ENCODE peak calls at places on chromosomes 1 and 21, in seven cellular contexts. F is ACHN; P is iPS DF 19.7; C is activated T-helper 1 cell treated with Interleukin-2 at 50 U/mL for 16 hours; E is WTC11; Z is HCEC 1CT; I is activated CD8-positive, alpha-beta memory T cell treated with anti-CD3 and anti-CD28 coated beads for 4 hours. Y is an unnamed sample.

GRCh38 chr1:59408608-59409007 is 111.7 kb downstream of the FGGY start:
- DNase-seq in P (no peak), F (no peak), E (no peak), I (no peak), Z (no peak), C (no peak), Y (no peak)

GRCh38 chr1:6795661-6796060 is 10.4 kb downstream of the CAMTA1 start:
- DNase-seq in Z (no peak), E (no peak), P (no peak), C (no peak), F (no peak), I (no peak), Y (no peak)

GRCh38 chr1:23480187-23481025 is 3.6 kb downstream of the ASAP3 start:
- DNase-seq in E (no peak), P (no peak), C (no peak), F (no peak), I (no peak), Z (no peak), Y (no peak)

GRCh38 chr1:147083919-147084272 is 88.4 kb downstream of the PRKAB2 start:
- DNase-seq in Z (no peak), F (no peak), I (no peak), E (peak; percentile 40), C (no peak), P (no peak), Y (no peak)

GRCh38 chr1:152436593-152437338 is 22.7 kb upstream of the CRNN start:
- DNase-seq in C (no peak), F (no peak), E (no peak), Z (peak; percentile 11), P (no peak), I (no peak), Y (no peak)

GRCh38 chr1:221429262-221429661 is 312.6 kb downstream of the DUSP10 start:
- DNase-seq in F (no peak), C (no peak), I (no peak), E (no peak), Z (peak; percentile 84), P (no peak), Y (no peak)

GRCh38 chr1:6731905-6732304 is 30.3 kb upstream of the DNAJC11 start:
- DNase-seq in C (no peak), Z (no peak), E (no peak), P (no peak), I (no peak), F (no peak), Y (no peak)

GRCh38 chr1:229203030-229203751 is 67.7 kb upstream of the RAB4A start:
- DNase-seq in I (no peak), Z (peak; percentile 36), F (peak; percentile 39), C (no peak), E (peak; percentile 88), P (peak; percentile 100), Y (no peak)

GRCh38 chr1:6048179-6048867 is 2.6 kb downstream of the KCNAB2 start:
- DNase-seq in C (no peak), Z (no peak), E (no peak), F (no peak), P (no peak), I (no peak), Y (no peak)

GRCh38 chr1:45685308-45686080 is 839 bp downstream of the GPBP1L1 start:
- DNase-seq in C (no peak), F (peak; percentile 19), I (no peak), Z (no peak), P (no peak), E (no peak), Y (peak; percentile 49)

GRCh38 chr1:109020693-109021092 is 21.2 kb downstream of the WDR47 start:
- DNase-seq in F (no peak), Z (no peak), I (no peak), E (no peak), P (no peak), C (no peak), Y (no peak)

GRCh38 chr1:244370060-244370637 is 81.6 kb downstream of the ADSS2 start:
- DNase-seq in Z (no peak), P (no peak), F (no peak), E (no peak), I (no peak), C (no peak), Y (no peak)

GRCh38 chr1:17538428-17539130 is 919 bp upstream of the ARHGEF10L start:
- DNase-seq in P (no peak), E (peak; percentile 86), I (no peak), C (no peak), Z (no peak), F (no peak), Y (peak; percentile 66)

GRCh38 chr1:73886721-73887120 is 311.3 kb downstream of the LRRIQ3 start:
- DNase-seq in Z (no peak), E (no peak), I (no peak), C (no peak), F (no peak), P (no peak), Y (no peak)

GRCh38 chr1:76583237-76583868 is 283.9 kb upstream of the ST6GALNAC5 start:
- DNase-seq in Z (no peak), P (peak; percentile 40), I (no peak), E (no peak), F (no peak), C (no peak), Y (no peak)

GRCh38 chr1:205827623-205828022 is 14.6 kb upstream of the SLC41A1 start:
- DNase-seq in P (no peak), Z (no peak), I (no peak), C (no peak), E (no peak), F (no peak), Y (no peak)

GRCh38 chr1:150154143-150154542 is 4.4 kb downstream of the PLEKHO1 start:
- DNase-seq in C (no peak), F (no peak), Z (no peak), E (no peak), P (no peak), I (no peak), Y (no peak)

GRCh38 chr1:22349302-22350043 is 102.2 kb upstream of the ZBTB40 start:
- DNase-seq in E (no peak), F (no peak), Z (no peak), C (no peak), I (no peak), P (no peak), Y (no peak)

GRCh38 chr21:41706263-41706639 is 60.6 kb downstream of the RIPK4 start:
- DNase-seq in Z (no peak), C (no peak), P (no peak), F (no peak), I (no peak), E (no peak), Y (no peak)

GRCh38 chr1:177181631-177182291 is 11.0 kb downstream of the BRINP2 start:
- DNase-seq in I (no peak), E (peak; percentile 92), P (no peak), C (no peak), F (peak; percentile 73), Z (peak; percentile 53), Y (peak; percentile 45)

GRCh38 chr21:36325373-36326010 is 5.5 kb downstream of the MORC3 start:
- DNase-seq in F (peak; percentile 59), E (no peak), C (no peak), Z (peak; percentile 42), I (no peak), P (no peak), Y (no peak)

Y was measured in colonic mucosa.